ENCODE peak calls at places on chromosomes 16 and 17, in six cellular contexts. S, E, C, T, H and G are unnamed samples.

GRCh38 chr16:20774703-20775362 is 11.0 kb downstream of the ACSM3 start:
- DNase-seq in S (peak), H (peak), C (peak), T (peak), E (peak), G (peak)

GRCh38 chr17:75011788-75012319 is 616 bp upstream of the MRPL58 start:
- DNase-seq in H (peak), T (peak), C (no peak), S (peak), E (peak), G (no peak)

GRCh38 chr17:3011891-3012290 is 51.5 kb downstream of the OR1D5 start:
- DNase-seq in H (no peak), E (no peak), T (no peak), S (no peak), C (no peak), G (no peak)

GRCh38 chr16:1772362-1772907 is at the start of gene EME2:
- DNase-seq in E (no peak), C (no peak), S (peak), T (peak), H (peak), G (no peak)

GRCh38 chr17:74961657-74962360 is 10.8 kb downstream of the HID1 start:
- DNase-seq in S (peak), T (peak), E (peak), H (peak), C (no peak), G (peak)

GRCh38 chr17:40956401-40957254 is 10.1 kb downstream of the KRT39 start:
- DNase-seq in S (no peak), E (no peak), C (no peak), H (no peak), T (peak), G (peak)

GRCh38 chr17:2691965-2692780 is 19.4 kb downstream of the CLUH start:
- DNase-seq in H (peak), S (no peak), C (no peak), E (peak), T (no peak), G (no peak)

GRCh38 chr17:74532115-74532514 is 840 bp upstream of the CD300LB start:
- DNase-seq in C (no peak), T (no peak), H (no peak), S (no peak), E (peak), G (no peak)

GRCh38 chr17:8818654-8819330 is 19.6 kb upstream of the MFSD6L start:
- DNase-seq in T (no peak), S (no peak), H (no peak), C (no peak), E (no peak), G (no peak)

GRCh38 chr17:41340934-41341861 is 9.4 kb downstream of the KRT33A start:
- DNase-seq in E (no peak), T (no peak), S (no peak), C (peak), H (no peak), G (no peak)

GRCh38 chr17:44152875-44153274 is 11.1 kb downstream of the HROB start:
- DNase-seq in E (no peak), H (no peak), T (no peak), S (no peak), C (no peak), G (no peak)

GRCh38 chr17:28645576-28645939 is 600 bp upstream of the BLTP2 start:
- DNase-seq in C (no peak), T (no peak), H (no peak), S (no peak), E (no peak), G (no peak)

GRCh38 chr17:16406742-16407674 is 8.4 kb upstream of the TRPV2 start:
- DNase-seq in T (no peak), C (peak), S (peak), E (peak), H (peak), G (no peak)

GRCh38 chr16:75198135-75198600 is 8.8 kb downstream of the CTRB2 start:
- DNase-seq in S (no peak), C (no peak), E (no peak), H (peak), T (no peak), G (no peak)

GRCh38 chr16:84829168-84829965 is 9.6 kb downstream of the CRISPLD2 start:
- DNase-seq in E (no peak), S (no peak), H (no peak), T (no peak), C (no peak), G (no peak)

GRCh38 chr17:40548982-40549680 is 16.1 kb downstream of the CCR7 start:
- DNase-seq in S (no peak), C (no peak), H (peak), T (peak), E (no peak), G (no peak)

GRCh38 chr17:12765544-12765943 is 23.8 kb upstream of the ARHGAP44 start:
- DNase-seq in C (no peak), T (no peak), E (no peak), S (peak), H (no peak), G (no peak)

GRCh38 chr17:35373984-35374765 is 754 bp upstream of the SLFN11 start:
- DNase-seq in E (peak), H (peak), S (no peak), T (no peak), C (no peak), G (no peak)

GRCh38 chr16:8691728-8692127 is 17.3 kb downstream of the ABAT start:
- DNase-seq in E (no peak), C (no peak), T (no peak), S (no peak), H (no peak), G (no peak)

GRCh38 chr16:12798846-12799245 is 4.8 kb downstream of the CPPED1 start:
- DNase-seq in C (no peak), S (no peak), E (no peak), T (no peak), H (no peak), G (no peak)

GRCh38 chr16:2150418-2151187 is 2.2 kb downstream of the RAB26 start:
- DNase-seq in E (peak), S (no peak), T (peak), C (no peak), H (peak), G (no peak)

GRCh38 chr17:35801583-35802224 is 6.3 kb upstream of the MMP28 start:
- DNase-seq in T (no peak), E (no peak), H (peak), S (peak), C (no peak), G (no peak)

GRCh38 chr16:69823831-69824563 is 61.9 kb downstream of the WWP2 start:
- DNase-seq in C (peak), E (no peak), T (no peak), S (no peak), H (no peak), G (no peak)

GRCh38 chr17:42241871-42242270 is 34.3 kb downstream of the STAT5B start:
- DNase-seq in C (no peak), H (no peak), T (no peak), S (no peak), E (no peak), G (no peak)

GRCh38 chr17:15649861-15650391 is 30.4 kb upstream of the FBXW10B start:
- DNase-seq in T (no peak), E (no peak), H (no peak), C (no peak), S (no peak), G (peak)

GRCh38 chr17:40111221-40112128 is 10.3 kb upstream of the MSL1 start:
- DNase-seq in H (peak), T (peak), S (peak), C (no peak), E (peak), G (peak)

GRCh38 chr17:73194514-73195222 is 1.8 kb downstream of the COG1 start:
- DNase-seq in S (no peak), T (no peak), C (no peak), E (no peak), H (no peak), G (no peak)

GRCh38 chr17:57557793-57558681 is 187.1 kb downstream of the CCDC182 start:
- DNase-seq in T (no peak), E (no peak), C (no peak), S (no peak), H (no peak), G (no peak)

GRCh38 chr16:28555593-28555992 is 1.9 kb downstream of the SGF29 start:
- DNase-seq in C (no peak), E (no peak), T (no peak), H (no peak), S (no peak), G (no peak)

GRCh38 chr17:63701477-63702222 is 1.7 kb upstream of the LIMD2 start:
- DNase-seq in C (no peak), H (no peak), S (peak), E (no peak), T (no peak), G (no peak)

GRCh38 chr17:66345264-66345663 is 42.9 kb downstream of the PRKCA start:
- DNase-seq in C (no peak), S (no peak), T (no peak), E (no peak), H (peak), G (no peak)

GRCh38 chr16:78439646-78440045 is 340.2 kb downstream of the WWOX start:
- DNase-seq in E (no peak), S (no peak), H (no peak), T (no peak), C (no peak), G (no peak)

GRCh38 chr16:78446486-78446885 is 347.0 kb downstream of the WWOX start:
- DNase-seq in E (no peak), H (no peak), C (no peak), S (no peak), T (no peak), G (no peak)

GRCh38 chr16:78443780-78444422 is 344.4 kb downstream of the WWOX start:
- DNase-seq in E (no peak), H (no peak), T (no peak), C (no peak), S (no peak), G (no peak)

GRCh38 chr16:78441298-78441697 is 341.8 kb downstream of the WWOX start:
- DNase-seq in T (no peak), H (no peak), E (no peak), C (no peak), S (no peak), G (no peak)

GRCh38 chr16:78443300-78443604 is 343.8 kb downstream of the WWOX start:
- DNase-seq in C (no peak), E (no peak), H (no peak), S (no peak), T (no peak), G (no peak)
- H2AFZ ChIP-seq in C (no peak), E (peak), H (no peak), S (no peak), T (no peak), G (no peak)

GRCh38 chr16:31061126-31061812 is 12.8 kb downstream of the ZNF668 start:
- DNase-seq in C (no peak), H (no peak), T (no peak), S (no peak), E (no peak), G (no peak)

GRCh38 chr16:31064882-31065461 is 9.1 kb downstream of the ZNF668 start:
- DNase-seq in C (no peak), T (no peak), H (no peak), S (no peak), E (no peak), G (no peak)

GRCh38 chr16:31063495-31063842 is 10.6 kb downstream of the ZNF668 start:
- DNase-seq in E (peak), T (no peak), H (no peak), S (no peak), C (no peak), G (no peak)

GRCh38 chr16:31061813-31062440 is 12.1 kb downstream of the ZNF668 start:
- DNase-seq in S (no peak), T (no peak), H (no peak), E (no peak), C (no peak), G (no peak)

GRCh38 chr16:31063843-31064611 is 10.0 kb downstream of the ZNF668 start:
- DNase-seq in C (no peak), T (no peak), E (no peak), S (no peak), H (no peak), G (no peak)
- TF ChIP-seq REST in C (no peak), T (no peak), E (no peak), S (no peak), H (no peak), G (no peak)

DNA sequence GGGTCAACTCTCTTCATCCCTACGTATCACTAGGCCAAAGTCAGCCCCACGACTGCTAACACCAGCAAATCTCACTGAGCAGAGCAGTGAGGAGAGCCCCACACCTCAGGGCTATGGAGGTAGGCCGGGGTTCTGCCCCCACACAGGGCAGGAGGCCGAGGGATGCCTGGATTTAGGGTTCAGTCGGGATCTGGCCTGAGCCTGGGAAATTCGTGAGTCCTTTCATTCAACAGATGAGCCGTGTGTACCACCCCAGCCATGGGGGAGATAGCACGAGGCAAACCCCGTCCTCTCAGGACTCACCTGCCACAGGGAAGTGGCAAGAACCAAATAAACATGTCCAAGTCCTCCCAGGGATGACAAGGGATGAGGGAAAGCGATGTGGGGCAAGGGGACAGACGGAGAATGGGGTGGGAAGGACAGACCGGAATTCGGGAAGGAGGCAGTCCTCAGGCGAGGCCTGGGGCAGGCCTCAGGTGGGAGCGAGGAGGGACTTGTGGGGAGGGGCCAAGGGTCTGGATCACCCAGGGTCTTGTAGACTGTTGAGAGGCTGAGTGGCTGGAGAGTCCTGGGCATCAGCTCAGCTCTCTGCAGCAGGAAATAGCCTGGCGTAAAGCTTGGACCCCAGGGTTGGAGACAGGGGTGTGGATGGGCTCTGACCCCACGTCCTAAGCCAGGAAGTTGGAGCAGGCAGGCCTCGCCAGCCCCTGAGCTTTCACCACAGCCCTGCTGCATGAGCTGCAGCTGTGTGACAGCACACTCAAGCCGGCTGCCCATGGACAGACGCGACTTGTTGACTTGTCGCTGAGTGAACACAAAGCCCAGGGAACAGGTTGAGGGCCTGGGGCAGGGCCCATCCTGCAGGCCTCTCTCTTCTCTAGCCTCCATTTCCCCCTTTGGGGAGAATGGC is 7.9 kb upstream of the FAM83G start:
- DNase-seq in T (no peak), C (no peak), S (no peak), H (no peak), E (no peak), G (no peak)
- H2AFZ ChIP-seq in T (peak), C (no peak), S (no peak), H (no peak), E (no peak), G (no peak)

GRCh38 chr17:17523001-17523713 is 27.0 kb upstream of the RASD1 start:
- DNase-seq in T (no peak), C (no peak), E (peak), H (no peak), S (no peak), G (no peak)
- TF ChIP-seq REST in T (no peak), C (no peak), E (no peak), H (no peak), S (no peak), G (no peak)

GRCh38 chr16:66427036-66427446 is at the start of gene BEAN1:
- DNase-seq in S (peak), C (no peak), H (peak), E (peak), T (no peak), G (no peak)
- H2AFZ ChIP-seq in S (no peak), C (no peak), H (no peak), E (peak), T (no peak), G (no peak)